ENCODE peak calls at places on chromosomes 6 and 20, in seven cellular contexts. One of them, this sample, is unnamed.

GRCh38 chr6:54609986-54610385 is 236.6 kb upstream of the FAM83B start:
- DNase-seq in NCI-H1092: no peak
- DNase-seq in activated CD4-positive, alpha-beta T cell treated with anti-CD3 and anti-CD28 coated beads, Interleukin-2, amount 50 U/mL, for 1 hour: no peak
- DNase-seq in sigmoid colon: no peak
- DNase-seq in caudate nucleus: no peak
- DNase-seq in cardiac fibroblast: no peak
- DNase-seq in left ventricle myocardium superior: no peak
- DNase-seq in this sample: no peak

GRCh38 chr6:26311385-26312095 is 53.5 kb upstream of the BTN3A2 start:
- DNase-seq in NCI-H1092: peak
- DNase-seq in activated CD4-positive, alpha-beta T cell treated with anti-CD3 and anti-CD28 coated beads, Interleukin-2, amount 50 U/mL, for 1 hour: peak
- DNase-seq in sigmoid colon: no peak
- DNase-seq in caudate nucleus: peak
- DNase-seq in cardiac fibroblast: peak
- DNase-seq in left ventricle myocardium superior: no peak
- DNase-seq in this sample: peak

GRCh38 chr6:1622220-1622841 is 12.6 kb downstream of the FOXC1 start:
- DNase-seq in NCI-H1092: no peak
- DNase-seq in activated CD4-positive, alpha-beta T cell treated with anti-CD3 and anti-CD28 coated beads, Interleukin-2, amount 50 U/mL, for 1 hour: no peak
- DNase-seq in sigmoid colon: peak
- DNase-seq in caudate nucleus: no peak
- DNase-seq in cardiac fibroblast: no peak
- DNase-seq in left ventricle myocardium superior: no peak
- DNase-seq in this sample: no peak

GRCh38 chr6:43668151-43669028 is 19.2 kb downstream of the MRPS18A start:
- DNase-seq in NCI-H1092: peak
- DNase-seq in activated CD4-positive, alpha-beta T cell treated with anti-CD3 and anti-CD28 coated beads, Interleukin-2, amount 50 U/mL, for 1 hour: peak
- DNase-seq in sigmoid colon: peak
- DNase-seq in caudate nucleus: peak
- DNase-seq in cardiac fibroblast: peak
- DNase-seq in left ventricle myocardium superior: peak
- DNase-seq in this sample: peak

GRCh38 chr20:43191143-43191542 is 1.4 kb upstream of the PTPRT start:
- DNase-seq in NCI-H1092: no peak
- DNase-seq in activated CD4-positive, alpha-beta T cell treated with anti-CD3 and anti-CD28 coated beads, Interleukin-2, amount 50 U/mL, for 1 hour: no peak
- DNase-seq in sigmoid colon: no peak
- DNase-seq in caudate nucleus: no peak
- DNase-seq in cardiac fibroblast: no peak
- DNase-seq in left ventricle myocardium superior: no peak
- DNase-seq in this sample: no peak

GRCh38 chr6:41159415-41160082 is 3.4 kb downstream of the TREM2 start:
- DNase-seq in NCI-H1092: peak
- DNase-seq in activated CD4-positive, alpha-beta T cell treated with anti-CD3 and anti-CD28 coated beads, Interleukin-2, amount 50 U/mL, for 1 hour: no peak
- DNase-seq in sigmoid colon: no peak
- DNase-seq in caudate nucleus: no peak
- DNase-seq in cardiac fibroblast: peak
- DNase-seq in left ventricle myocardium superior: no peak
- DNase-seq in this sample: peak

GRCh38 chr6:147053311-147053921 is 150.8 kb upstream of the STXBP5 start:
- DNase-seq in NCI-H1092: no peak
- DNase-seq in activated CD4-positive, alpha-beta T cell treated with anti-CD3 and anti-CD28 coated beads, Interleukin-2, amount 50 U/mL, for 1 hour: no peak
- DNase-seq in sigmoid colon: no peak
- DNase-seq in caudate nucleus: no peak
- DNase-seq in cardiac fibroblast: no peak
- DNase-seq in left ventricle myocardium superior: no peak
- DNase-seq in this sample: no peak

GRCh38 chr20:56974499-56975250 is 291.8 kb downstream of the BMP7 start:
- DNase-seq in NCI-H1092: peak
- DNase-seq in activated CD4-positive, alpha-beta T cell treated with anti-CD3 and anti-CD28 coated beads, Interleukin-2, amount 50 U/mL, for 1 hour: no peak
- DNase-seq in sigmoid colon: no peak
- DNase-seq in caudate nucleus: peak
- DNase-seq in cardiac fibroblast: peak
- DNase-seq in left ventricle myocardium superior: no peak
- DNase-seq in this sample: no peak

GRCh38 chr6:121516331-121516730 is 80.9 kb downstream of the GJA1 start:
- DNase-seq in NCI-H1092: no peak
- DNase-seq in activated CD4-positive, alpha-beta T cell treated with anti-CD3 and anti-CD28 coated beads, Interleukin-2, amount 50 U/mL, for 1 hour: no peak
- DNase-seq in sigmoid colon: no peak
- DNase-seq in caudate nucleus: no peak
- DNase-seq in cardiac fibroblast: no peak
- DNase-seq in left ventricle myocardium superior: no peak
- DNase-seq in this sample: no peak

GRCh38 chr6:3603443-3604130 is 146.7 kb upstream of the SLC22A23 start:
- DNase-seq in NCI-H1092: no peak
- DNase-seq in activated CD4-positive, alpha-beta T cell treated with anti-CD3 and anti-CD28 coated beads, Interleukin-2, amount 50 U/mL, for 1 hour: no peak
- DNase-seq in sigmoid colon: no peak
- DNase-seq in caudate nucleus: no peak
- DNase-seq in cardiac fibroblast: peak
- DNase-seq in left ventricle myocardium superior: no peak
- DNase-seq in this sample: no peak

GRCh38 chr6:5333653-5334052 is 72.3 kb downstream of the FARS2 start:
- DNase-seq in NCI-H1092: no peak
- DNase-seq in activated CD4-positive, alpha-beta T cell treated with anti-CD3 and anti-CD28 coated beads, Interleukin-2, amount 50 U/mL, for 1 hour: no peak
- DNase-seq in sigmoid colon: no peak
- DNase-seq in caudate nucleus: no peak
- DNase-seq in cardiac fibroblast: peak
- DNase-seq in left ventricle myocardium superior: no peak
- DNase-seq in this sample: no peak

GRCh38 chr6:28117386-28118050 is 6.9 kb upstream of the ZSCAN16 start:
- DNase-seq in NCI-H1092: no peak
- DNase-seq in activated CD4-positive, alpha-beta T cell treated with anti-CD3 and anti-CD28 coated beads, Interleukin-2, amount 50 U/mL, for 1 hour: no peak
- DNase-seq in sigmoid colon: no peak
- DNase-seq in caudate nucleus: no peak
- DNase-seq in cardiac fibroblast: no peak
- DNase-seq in left ventricle myocardium superior: no peak
- DNase-seq in this sample: no peak

GRCh38 chr6:165034271-165034741 is 275.1 kb downstream of the C6orf118 start:
- DNase-seq in NCI-H1092: no peak
- DNase-seq in activated CD4-positive, alpha-beta T cell treated with anti-CD3 and anti-CD28 coated beads, Interleukin-2, amount 50 U/mL, for 1 hour: no peak
- DNase-seq in sigmoid colon: no peak
- DNase-seq in caudate nucleus: no peak
- DNase-seq in cardiac fibroblast: no peak
- DNase-seq in left ventricle myocardium superior: no peak
- DNase-seq in this sample: no peak

GRCh38 chr20:51100617-51101016 is 77.7 kb upstream of the KCNG1 start:
- DNase-seq in NCI-H1092: no peak
- DNase-seq in activated CD4-positive, alpha-beta T cell treated with anti-CD3 and anti-CD28 coated beads, Interleukin-2, amount 50 U/mL, for 1 hour: no peak
- DNase-seq in sigmoid colon: no peak
- DNase-seq in caudate nucleus: no peak
- DNase-seq in cardiac fibroblast: no peak
- DNase-seq in left ventricle myocardium superior: no peak
- DNase-seq in this sample: no peak

GRCh38 chr20:32582659-32583580 is 2.2 kb downstream of the NOL4L start:
- DNase-seq in NCI-H1092: no peak
- DNase-seq in activated CD4-positive, alpha-beta T cell treated with anti-CD3 and anti-CD28 coated beads, Interleukin-2, amount 50 U/mL, for 1 hour: peak
- DNase-seq in sigmoid colon: no peak
- DNase-seq in caudate nucleus: peak
- DNase-seq in cardiac fibroblast: peak
- DNase-seq in left ventricle myocardium superior: peak
- DNase-seq in this sample: no peak

GRCh38 chr6:120431841-120432240 is 902.4 kb downstream of the TBC1D32 start:
- DNase-seq in NCI-H1092: no peak
- DNase-seq in activated CD4-positive, alpha-beta T cell treated with anti-CD3 and anti-CD28 coated beads, Interleukin-2, amount 50 U/mL, for 1 hour: no peak
- DNase-seq in sigmoid colon: no peak
- DNase-seq in caudate nucleus: no peak
- DNase-seq in cardiac fibroblast: no peak
- DNase-seq in left ventricle myocardium superior: no peak
- DNase-seq in this sample: no peak

GRCh38 chr20:37914672-37915433 is 11.9 kb downstream of the VSTM2L start:
- DNase-seq in NCI-H1092: peak
- DNase-seq in activated CD4-positive, alpha-beta T cell treated with anti-CD3 and anti-CD28 coated beads, Interleukin-2, amount 50 U/mL, for 1 hour: peak
- DNase-seq in sigmoid colon: no peak
- DNase-seq in caudate nucleus: no peak
- DNase-seq in cardiac fibroblast: no peak
- DNase-seq in left ventricle myocardium superior: no peak
- DNase-seq in this sample: peak

GRCh38 chr6:69827491-69827890 is 30.7 kb upstream of the LMBRD1 start:
- DNase-seq in NCI-H1092: no peak
- DNase-seq in activated CD4-positive, alpha-beta T cell treated with anti-CD3 and anti-CD28 coated beads, Interleukin-2, amount 50 U/mL, for 1 hour: no peak
- DNase-seq in sigmoid colon: no peak
- DNase-seq in caudate nucleus: no peak
- DNase-seq in cardiac fibroblast: peak
- DNase-seq in left ventricle myocardium superior: no peak
- DNase-seq in this sample: no peak

GRCh38 chr20:21074605-21075336 is 31.4 kb downstream of the LINC00237 start:
- DNase-seq in NCI-H1092: no peak
- DNase-seq in activated CD4-positive, alpha-beta T cell treated with anti-CD3 and anti-CD28 coated beads, Interleukin-2, amount 50 U/mL, for 1 hour: no peak
- DNase-seq in sigmoid colon: no peak
- DNase-seq in caudate nucleus: no peak
- DNase-seq in cardiac fibroblast: no peak
- DNase-seq in left ventricle myocardium superior: no peak
- DNase-seq in this sample: no peak

GRCh38 chr6:19736066-19736465 is 101.1 kb upstream of the ID4 start:
- DNase-seq in NCI-H1092: no peak
- DNase-seq in activated CD4-positive, alpha-beta T cell treated with anti-CD3 and anti-CD28 coated beads, Interleukin-2, amount 50 U/mL, for 1 hour: no peak
- DNase-seq in sigmoid colon: no peak
- DNase-seq in caudate nucleus: no peak
- DNase-seq in cardiac fibroblast: no peak
- DNase-seq in left ventricle myocardium superior: no peak
- DNase-seq in this sample: no peak

GRCh38 chr20:40651121-40651520 is 37.9 kb downstream of the MAFB start:
- DNase-seq in NCI-H1092: no peak
- DNase-seq in activated CD4-positive, alpha-beta T cell treated with anti-CD3 and anti-CD28 coated beads, Interleukin-2, amount 50 U/mL, for 1 hour: no peak
- DNase-seq in sigmoid colon: no peak
- DNase-seq in caudate nucleus: no peak
- DNase-seq in cardiac fibroblast: peak
- DNase-seq in left ventricle myocardium superior: no peak
- DNase-seq in this sample: no peak

GRCh38 chr20:48287552-48288170 is 502.4 kb upstream of the SULF2 start:
- DNase-seq in NCI-H1092: no peak
- DNase-seq in activated CD4-positive, alpha-beta T cell treated with anti-CD3 and anti-CD28 coated beads, Interleukin-2, amount 50 U/mL, for 1 hour: no peak
- DNase-seq in sigmoid colon: no peak
- DNase-seq in caudate nucleus: no peak
- DNase-seq in cardiac fibroblast: no peak
- DNase-seq in left ventricle myocardium superior: no peak
- DNase-seq in this sample: no peak